ENCODE peak calls at places on chromosomes 6 and 20, in nine cellular contexts. One of them, this sample, is unnamed.

GRCh38 chr6:120405947-120406346 is 928.3 kb downstream of the TBC1D32 start:
- DNase-seq in H1: peak
- DNase-seq in mammary epithelial cell: no peak
- DNase-seq in bronchial epithelial cell: peak
- DNase-seq in SK-N-SH: no peak
- DNase-seq in GM12865: no peak
- DNase-seq in cardiac muscle cell: no peak
- DNase-seq in right lobe of liver: no peak
- DNase-seq in heart left ventricle: no peak
- DNase-seq in this sample: peak

GRCh38 chr6:17493286-17493685 is 99.9 kb downstream of the CAP2 start:
- DNase-seq in GM12865: no peak
- DNase-seq in right lobe of liver: no peak
- DNase-seq in cardiac muscle cell: peak
- DNase-seq in bronchial epithelial cell: peak
- DNase-seq in H1: no peak
- DNase-seq in SK-N-SH: no peak
- DNase-seq in mammary epithelial cell: peak
- DNase-seq in heart left ventricle: no peak
- DNase-seq in this sample: peak

GRCh38 chr6:99011151-99011550 is 63.4 kb upstream of the FBXL4 start:
- DNase-seq in heart left ventricle: no peak
- DNase-seq in GM12865: no peak
- DNase-seq in H1: no peak
- DNase-seq in SK-N-SH: no peak
- DNase-seq in mammary epithelial cell: no peak
- DNase-seq in cardiac muscle cell: no peak
- DNase-seq in right lobe of liver: no peak
- DNase-seq in bronchial epithelial cell: no peak
- DNase-seq in this sample: no peak

GRCh38 chr6:23533954-23534725 is 591.9 kb upstream of the NRSN1 start:
- DNase-seq in mammary epithelial cell: no peak
- DNase-seq in cardiac muscle cell: peak
- DNase-seq in H1: no peak
- DNase-seq in SK-N-SH: no peak
- DNase-seq in heart left ventricle: no peak
- DNase-seq in bronchial epithelial cell: peak
- DNase-seq in GM12865: no peak
- DNase-seq in right lobe of liver: no peak
- DNase-seq in this sample: peak

GRCh38 chr6:19035454-19035853 is 648.3 kb downstream of the RNF144B start:
- DNase-seq in H1: no peak
- DNase-seq in mammary epithelial cell: no peak
- DNase-seq in heart left ventricle: no peak
- DNase-seq in GM12865: no peak
- DNase-seq in right lobe of liver: no peak
- DNase-seq in bronchial epithelial cell: no peak
- DNase-seq in SK-N-SH: no peak
- DNase-seq in cardiac muscle cell: peak
- DNase-seq in this sample: no peak

GRCh38 chr6:146990284-146990683 is 213.9 kb upstream of the STXBP5 start:
- DNase-seq in GM12865: no peak
- DNase-seq in right lobe of liver: no peak
- DNase-seq in mammary epithelial cell: no peak
- DNase-seq in heart left ventricle: no peak
- DNase-seq in H1: no peak
- DNase-seq in bronchial epithelial cell: no peak
- DNase-seq in cardiac muscle cell: peak
- DNase-seq in SK-N-SH: no peak
- DNase-seq in this sample: peak

GRCh38 chr6:73969982-73970960 is 274.3 kb downstream of the CD109 start:
- DNase-seq in right lobe of liver: no peak
- DNase-seq in SK-N-SH: peak
- DNase-seq in bronchial epithelial cell: peak
- DNase-seq in H1: no peak
- DNase-seq in heart left ventricle: no peak
- DNase-seq in GM12865: peak
- DNase-seq in cardiac muscle cell: peak
- DNase-seq in mammary epithelial cell: peak
- DNase-seq in this sample: peak

GRCh38 chr20:38757145-38757800 is 9.0 kb downstream of the ACTR5 start:
- DNase-seq in GM12865: no peak
- DNase-seq in SK-N-SH: no peak
- DNase-seq in cardiac muscle cell: peak
- DNase-seq in bronchial epithelial cell: no peak
- DNase-seq in heart left ventricle: no peak
- DNase-seq in H1: no peak
- DNase-seq in mammary epithelial cell: no peak
- DNase-seq in right lobe of liver: no peak
- DNase-seq in this sample: no peak

GRCh38 chr6:41824571-41825569 is 37.4 kb downstream of the TOMM6 start:
- DNase-seq in H1: no peak
- DNase-seq in cardiac muscle cell: peak
- DNase-seq in GM12865: no peak
- DNase-seq in SK-N-SH: no peak
- DNase-seq in heart left ventricle: no peak
- DNase-seq in mammary epithelial cell: no peak
- DNase-seq in bronchial epithelial cell: peak
- DNase-seq in right lobe of liver: no peak
- DNase-seq in this sample: peak

GRCh38 chr20:64104667-64105451 is 2.5 kb downstream of the NPBWR2 start:
- DNase-seq in GM12865: no peak
- DNase-seq in mammary epithelial cell: no peak
- DNase-seq in heart left ventricle: peak
- DNase-seq in H1: no peak
- DNase-seq in cardiac muscle cell: no peak
- DNase-seq in bronchial epithelial cell: no peak
- DNase-seq in right lobe of liver: peak
- DNase-seq in SK-N-SH: no peak
- DNase-seq in this sample: no peak

GRCh38 chr20:10376271-10377075 is 57.5 kb downstream of the MKKS start:
- DNase-seq in H1: no peak
- DNase-seq in SK-N-SH: no peak
- DNase-seq in cardiac muscle cell: peak
- DNase-seq in right lobe of liver: no peak
- DNase-seq in bronchial epithelial cell: peak
- DNase-seq in mammary epithelial cell: peak
- DNase-seq in heart left ventricle: no peak
- DNase-seq in GM12865: no peak
- DNase-seq in this sample: no peak

GRCh38 chr6:44221291-44221960 is 2.0 kb upstream of the SLC29A1 start:
- DNase-seq in bronchial epithelial cell: peak
- DNase-seq in GM12865: peak
- DNase-seq in H1: no peak
- DNase-seq in cardiac muscle cell: peak
- DNase-seq in mammary epithelial cell: peak
- DNase-seq in SK-N-SH: peak
- DNase-seq in heart left ventricle: peak
- DNase-seq in right lobe of liver: peak
- DNase-seq in this sample: peak

GRCh38 chr6:44219053-44219814 is 2.5 kb downstream of the MYMX start:
- DNase-seq in right lobe of liver: peak
- DNase-seq in bronchial epithelial cell: no peak
- DNase-seq in GM12865: peak
- DNase-seq in SK-N-SH: peak
- DNase-seq in cardiac muscle cell: peak
- DNase-seq in H1: no peak
- DNase-seq in heart left ventricle: peak
- DNase-seq in mammary epithelial cell: no peak
- DNase-seq in this sample: no peak

GRCh38 chr6:44221961-44222335 is 1.4 kb upstream of the SLC29A1 start:
- DNase-seq in heart left ventricle: no peak
- DNase-seq in cardiac muscle cell: no peak
- DNase-seq in H1: no peak
- DNase-seq in right lobe of liver: no peak
- DNase-seq in GM12865: no peak
- DNase-seq in bronchial epithelial cell: no peak
- DNase-seq in SK-N-SH: no peak
- DNase-seq in mammary epithelial cell: no peak
- DNase-seq in this sample: no peak

GRCh38 chr6:44220913-44221290 is 2.5 kb upstream of the SLC29A1 start:
- DNase-seq in right lobe of liver: no peak
- DNase-seq in SK-N-SH: no peak
- DNase-seq in bronchial epithelial cell: no peak
- DNase-seq in cardiac muscle cell: no peak
- DNase-seq in GM12865: no peak
- DNase-seq in H1: no peak
- DNase-seq in heart left ventricle: no peak
- DNase-seq in mammary epithelial cell: no peak
- DNase-seq in this sample: no peak

GRCh38 chr6:44219815-44220784 is 3.3 kb upstream of the SLC29A1 start:
- DNase-seq in heart left ventricle: no peak
- DNase-seq in mammary epithelial cell: no peak
- DNase-seq in GM12865: no peak
- DNase-seq in SK-N-SH: no peak
- DNase-seq in cardiac muscle cell: no peak
- DNase-seq in bronchial epithelial cell: no peak
- DNase-seq in H1: no peak
- DNase-seq in right lobe of liver: no peak
- DNase-seq in this sample: no peak
- H3K4me3 ChIP-seq in heart left ventricle: peak
- H3K4me3 ChIP-seq in mammary epithelial cell: no peak
- H3K4me3 ChIP-seq in GM12865: peak
- H3K4me3 ChIP-seq in SK-N-SH: peak
- H3K4me3 ChIP-seq in cardiac muscle cell: peak
- H3K4me3 ChIP-seq in bronchial epithelial cell: no peak
- H3K4me3 ChIP-seq in H1: peak
- H3K4me3 ChIP-seq in right lobe of liver: peak
- H3K4me3 ChIP-seq in this sample: no peak

DNA sequence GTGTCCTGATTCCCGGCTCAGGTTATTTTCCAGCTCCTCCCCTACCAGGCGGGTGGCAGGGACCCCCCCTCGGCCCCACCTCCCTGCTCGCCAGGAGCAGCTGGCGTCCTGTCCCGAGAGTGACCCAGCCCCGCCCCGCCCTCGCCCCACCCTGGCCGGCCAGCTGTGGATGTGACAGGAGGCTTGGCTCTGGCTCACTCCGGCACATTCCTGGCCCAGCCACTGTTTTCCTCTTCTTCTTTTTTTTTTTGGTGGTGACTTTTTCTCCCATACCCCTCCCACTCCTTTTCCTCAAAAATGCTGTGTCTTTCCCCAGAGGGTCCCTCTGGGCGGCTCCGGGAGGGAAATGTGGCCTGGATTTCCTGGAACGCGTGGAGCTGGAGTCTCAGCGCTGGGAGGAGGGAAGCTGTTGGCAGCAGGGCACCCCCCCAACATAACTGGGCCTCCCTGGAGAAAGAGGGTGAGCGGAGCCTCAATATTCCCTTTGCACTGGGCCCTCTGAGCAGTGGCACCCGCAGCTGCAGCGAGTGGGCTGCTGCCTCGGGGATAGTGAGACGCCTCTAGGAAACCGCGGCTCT is 28.3 kb upstream of the CSNK2A1 start:
- DNase-seq in GM12865: no peak
- DNase-seq in right lobe of liver: no peak
- DNase-seq in H1: no peak
- DNase-seq in SK-N-SH: peak
- DNase-seq in heart left ventricle: peak
- DNase-seq in mammary epithelial cell: no peak
- DNase-seq in cardiac muscle cell: peak
- DNase-seq in bronchial epithelial cell: no peak
- DNase-seq in this sample: no peak
- H3K4me3 ChIP-seq in GM12865: no peak
- H3K4me3 ChIP-seq in right lobe of liver: no peak
- H3K4me3 ChIP-seq in H1: no peak
- H3K4me3 ChIP-seq in SK-N-SH: no peak
- H3K4me3 ChIP-seq in heart left ventricle: peak
- H3K4me3 ChIP-seq in mammary epithelial cell: no peak
- H3K4me3 ChIP-seq in cardiac muscle cell: no peak
- H3K4me3 ChIP-seq in bronchial epithelial cell: no peak
- H3K4me3 ChIP-seq in this sample: no peak

GRCh38 chr6:35216412-35216732 is 2.6 kb downstream of the SCUBE3 start:
- DNase-seq in mammary epithelial cell: no peak
- DNase-seq in cardiac muscle cell: no peak
- DNase-seq in heart left ventricle: no peak
- DNase-seq in bronchial epithelial cell: no peak
- DNase-seq in right lobe of liver: no peak
- DNase-seq in SK-N-SH: no peak
- DNase-seq in GM12865: no peak
- DNase-seq in H1: no peak
- DNase-seq in this sample: no peak

GRCh38 chr6:35213161-35213823 is 464 bp upstream of the SCUBE3 start:
- DNase-seq in SK-N-SH: peak
- DNase-seq in cardiac muscle cell: no peak
- DNase-seq in right lobe of liver: no peak
- DNase-seq in mammary epithelial cell: no peak
- DNase-seq in bronchial epithelial cell: no peak
- DNase-seq in H1: no peak
- DNase-seq in GM12865: no peak
- DNase-seq in heart left ventricle: no peak
- DNase-seq in this sample: no peak

GRCh38 chr6:35215665-35216411 is 2.1 kb downstream of the SCUBE3 start:
- DNase-seq in right lobe of liver: no peak
- DNase-seq in H1: no peak
- DNase-seq in SK-N-SH: no peak
- DNase-seq in cardiac muscle cell: no peak
- DNase-seq in heart left ventricle: no peak
- DNase-seq in bronchial epithelial cell: no peak
- DNase-seq in GM12865: no peak
- DNase-seq in mammary epithelial cell: no peak
- DNase-seq in this sample: no peak

GRCh38 chr6:35213824-35214756 is at the start of gene SCUBE3:
- DNase-seq in mammary epithelial cell: peak
- DNase-seq in heart left ventricle: no peak
- DNase-seq in GM12865: peak
- DNase-seq in H1: no peak
- DNase-seq in cardiac muscle cell: peak
- DNase-seq in right lobe of liver: no peak
- DNase-seq in SK-N-SH: peak
- DNase-seq in bronchial epithelial cell: peak
- DNase-seq in this sample: peak

GRCh38 chr6:35214869-35215664 is 1.3 kb downstream of the SCUBE3 start:
- DNase-seq in bronchial epithelial cell: no peak
- DNase-seq in H1: no peak
- DNase-seq in cardiac muscle cell: no peak
- DNase-seq in SK-N-SH: peak
- DNase-seq in GM12865: no peak
- DNase-seq in right lobe of liver: no peak
- DNase-seq in heart left ventricle: no peak
- DNase-seq in mammary epithelial cell: no peak
- DNase-seq in this sample: no peak
- H3K4me3 ChIP-seq in bronchial epithelial cell: no peak
- H3K4me3 ChIP-seq in H1: peak
- H3K4me3 ChIP-seq in cardiac muscle cell: peak
- H3K4me3 ChIP-seq in SK-N-SH: no peak
- H3K4me3 ChIP-seq in GM12865: no peak
- H3K4me3 ChIP-seq in right lobe of liver: no peak
- H3K4me3 ChIP-seq in heart left ventricle: peak
- H3K4me3 ChIP-seq in mammary epithelial cell: no peak
- H3K4me3 ChIP-seq in this sample: no peak

DNA sequence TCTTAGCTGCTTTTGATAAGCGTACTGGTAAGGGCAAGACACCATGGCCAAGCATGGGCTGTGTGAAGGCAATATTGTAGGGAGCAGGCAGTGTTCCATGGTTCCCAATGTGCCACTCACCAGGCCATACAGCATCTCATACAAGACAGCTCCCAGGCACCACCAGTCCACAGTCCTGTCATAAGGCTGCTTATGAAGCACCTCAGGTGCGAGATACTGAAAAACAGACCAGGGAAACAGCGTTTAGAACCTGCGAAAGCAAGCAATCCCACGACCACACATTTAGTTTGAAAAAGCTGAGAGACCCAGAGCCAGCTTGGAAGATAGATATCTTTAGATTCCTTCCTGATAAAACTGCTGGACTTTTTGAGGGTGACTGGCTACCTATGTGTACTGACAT is 119.1 kb upstream of the SLC2A12 start:
- DNase-seq in bronchial epithelial cell: no peak
- DNase-seq in GM12865: no peak
- DNase-seq in cardiac muscle cell: peak
- DNase-seq in H1: no peak
- DNase-seq in heart left ventricle: no peak
- DNase-seq in mammary epithelial cell: peak
- DNase-seq in SK-N-SH: no peak
- DNase-seq in right lobe of liver: no peak
- DNase-seq in this sample: no peak
- H3K4me3 ChIP-seq in bronchial epithelial cell: no peak
- H3K4me3 ChIP-seq in GM12865: no peak
- H3K4me3 ChIP-seq in cardiac muscle cell: no peak
- H3K4me3 ChIP-seq in H1: no peak
- H3K4me3 ChIP-seq in heart left ventricle: peak
- H3K4me3 ChIP-seq in mammary epithelial cell: peak
- H3K4me3 ChIP-seq in SK-N-SH: peak
- H3K4me3 ChIP-seq in right lobe of liver: peak
- H3K4me3 ChIP-seq in this sample: peak